ENCODE peak calls at places on chromosomes 6 and 20, in six cellular contexts. One of them, this sample, is unnamed.
A peak's percentile ranks its signal among the peaks of the same experiment; 100 is the strongest.

GRCh38 chr6:117840541-117840983 is 66.5 kb upstream of the SLC35F1 start:
- DNase-seq in HepG2: peak; percentile 68
- DNase-seq in fibroblast of lung: peak; percentile 74
- DNase-seq in GM23338: peak; percentile 84
- DNase-seq in PC-9: peak; percentile 1
- DNase-seq in HCT116: peak; percentile 68
- DNase-seq in this sample: peak; percentile 80

GRCh38 chr20:4973330-4974097 is 27.8 kb downstream of the SLC23A2 start:
- DNase-seq in HepG2: peak; percentile 99
- DNase-seq in fibroblast of lung: peak; percentile 86
- DNase-seq in GM23338: no peak
- DNase-seq in PC-9: no peak
- DNase-seq in HCT116: no peak
- DNase-seq in this sample: no peak

GRCh38 chr20:54668271-54669053 is 193.1 kb downstream of the DOK5 start:
- DNase-seq in HepG2: peak; percentile 41
- DNase-seq in fibroblast of lung: peak; percentile 1
- DNase-seq in GM23338: peak; percentile 69
- DNase-seq in PC-9: no peak
- DNase-seq in HCT116: no peak
- DNase-seq in this sample: peak; percentile 45

GRCh38 chr6:43679057-43679456 is 8.5 kb downstream of the MRPS18A start:
- DNase-seq in HepG2: no peak
- DNase-seq in fibroblast of lung: no peak
- DNase-seq in GM23338: no peak
- DNase-seq in PC-9: no peak
- DNase-seq in HCT116: no peak
- DNase-seq in this sample: no peak

GRCh38 chr6:85404497-85405174 is 45.2 kb upstream of the NT5E start:
- DNase-seq in HepG2: peak; percentile 82
- DNase-seq in fibroblast of lung: peak; percentile 96
- DNase-seq in GM23338: no peak
- DNase-seq in PC-9: peak; percentile 60
- DNase-seq in HCT116: peak; percentile 43
- DNase-seq in this sample: peak; percentile 94

GRCh38 chr6:157106487-157106886 is 216.8 kb downstream of the TMEM242 start:
- DNase-seq in HepG2: no peak
- DNase-seq in fibroblast of lung: peak; percentile 72
- DNase-seq in GM23338: no peak
- DNase-seq in PC-9: peak; percentile 11
- DNase-seq in HCT116: peak; percentile 29
- DNase-seq in this sample: no peak

GRCh38 chr20:9817654-9818053 is 21.2 kb downstream of the PAK5 start:
- DNase-seq in HepG2: no peak
- DNase-seq in fibroblast of lung: no peak
- DNase-seq in GM23338: no peak
- DNase-seq in PC-9: no peak
- DNase-seq in HCT116: no peak
- DNase-seq in this sample: no peak

GRCh38 chr6:129766959-129767728 is 57.2 kb upstream of the ARHGAP18 start:
- DNase-seq in HepG2: no peak
- DNase-seq in fibroblast of lung: peak; percentile 82
- DNase-seq in GM23338: peak; percentile 77
- DNase-seq in PC-9: peak; percentile 24
- DNase-seq in HCT116: no peak
- DNase-seq in this sample: peak; percentile 85

GRCh38 chr20:41004561-41005360 is 23.9 kb upstream of the TOP1 start:
- DNase-seq in HepG2: no peak
- DNase-seq in fibroblast of lung: peak; percentile 43
- DNase-seq in GM23338: no peak
- DNase-seq in PC-9: no peak
- DNase-seq in HCT116: no peak
- DNase-seq in this sample: peak; percentile 48

GRCh38 chr6:116938305-116938704 is 61.3 kb downstream of the RFX6 start:
- DNase-seq in HepG2: no peak
- DNase-seq in fibroblast of lung: no peak
- DNase-seq in GM23338: no peak
- DNase-seq in PC-9: no peak
- DNase-seq in HCT116: no peak
- DNase-seq in this sample: no peak

GRCh38 chr6:43219119-43219518 is 10.2 kb downstream of the DNPH1 start:
- DNase-seq in HepG2: no peak
- DNase-seq in fibroblast of lung: no peak
- DNase-seq in GM23338: no peak
- DNase-seq in PC-9: no peak
- DNase-seq in HCT116: no peak
- DNase-seq in this sample: no peak

GRCh38 chr6:93825950-93826349 is 406.6 kb upstream of the EPHA7 start:
- DNase-seq in HepG2: no peak
- DNase-seq in fibroblast of lung: no peak
- DNase-seq in GM23338: peak; percentile 49
- DNase-seq in PC-9: no peak
- DNase-seq in HCT116: no peak
- DNase-seq in this sample: no peak

GRCh38 chr20:10857362-10858070 is 183.7 kb upstream of the JAG1 start:
- DNase-seq in HepG2: peak; percentile 58
- DNase-seq in fibroblast of lung: peak; percentile 91
- DNase-seq in GM23338: no peak
- DNase-seq in PC-9: no peak
- DNase-seq in HCT116: no peak
- DNase-seq in this sample: no peak

GRCh38 chr6:141261016-141261671 is 871.6 kb upstream of the GJE1 start:
- DNase-seq in HepG2: no peak
- DNase-seq in fibroblast of lung: no peak
- DNase-seq in GM23338: no peak
- DNase-seq in PC-9: no peak
- DNase-seq in HCT116: no peak
- DNase-seq in this sample: no peak

GRCh38 chr6:168075787-168076202 is 3.2 kb downstream of the FRMD1 start:
- DNase-seq in HepG2: no peak
- DNase-seq in fibroblast of lung: no peak
- DNase-seq in GM23338: no peak
- DNase-seq in PC-9: no peak
- DNase-seq in HCT116: no peak
- DNase-seq in this sample: no peak

GRCh38 chr6:32954983-32955802 is 2.3 kb upstream of the HLA-DMA start:
- DNase-seq in HepG2: peak; percentile 39
- DNase-seq in fibroblast of lung: no peak
- DNase-seq in GM23338: peak; percentile 88
- DNase-seq in PC-9: no peak
- DNase-seq in HCT116: no peak
- DNase-seq in this sample: no peak

GRCh38 chr20:60055740-60056139 is 97.5 kb downstream of the CDH26 start:
- DNase-seq in HepG2: no peak
- DNase-seq in fibroblast of lung: no peak
- DNase-seq in GM23338: no peak
- DNase-seq in PC-9: no peak
- DNase-seq in HCT116: no peak
- DNase-seq in this sample: peak; percentile 48

GRCh38 chr20:35014537-35014936 is 58.9 kb downstream of the MYH7B start:
- DNase-seq in HepG2: no peak
- DNase-seq in fibroblast of lung: no peak
- DNase-seq in GM23338: no peak
- DNase-seq in PC-9: no peak
- DNase-seq in HCT116: no peak
- DNase-seq in this sample: no peak

GRCh38 chr6:24064106-24064505 is 61.9 kb upstream of the NRSN1 start:
- DNase-seq in HepG2: peak; percentile 62
- DNase-seq in fibroblast of lung: peak; percentile 10
- DNase-seq in GM23338: peak; percentile 57
- DNase-seq in PC-9: no peak
- DNase-seq in HCT116: peak; percentile 15
- DNase-seq in this sample: peak; percentile 70

GRCh38 chr6:4610256-4610655 is 165.9 kb upstream of the CDYL start:
- DNase-seq in HepG2: no peak
- DNase-seq in fibroblast of lung: peak; percentile 90
- DNase-seq in GM23338: no peak
- DNase-seq in PC-9: no peak
- DNase-seq in HCT116: no peak
- DNase-seq in this sample: no peak

GRCh38 chr20:52812231-52812847 is 159.8 kb upstream of the TSHZ2 start:
- DNase-seq in HepG2: no peak
- DNase-seq in fibroblast of lung: no peak
- DNase-seq in GM23338: peak; percentile 28
- DNase-seq in PC-9: no peak
- DNase-seq in HCT116: no peak
- DNase-seq in this sample: peak; percentile 18

GRCh38 chr20:40173877-40174276 is 515.2 kb downstream of the MAFB start:
- DNase-seq in HepG2: no peak
- DNase-seq in fibroblast of lung: no peak
- DNase-seq in GM23338: no peak
- DNase-seq in PC-9: no peak
- DNase-seq in HCT116: no peak
- DNase-seq in this sample: peak; percentile 46

GRCh38 chr6:91633374-91634184 is 1046.7 kb upstream of the MAP3K7 start:
- DNase-seq in HepG2: no peak
- DNase-seq in fibroblast of lung: no peak
- DNase-seq in GM23338: no peak
- DNase-seq in PC-9: no peak
- DNase-seq in HCT116: no peak
- DNase-seq in this sample: no peak

DNA sequence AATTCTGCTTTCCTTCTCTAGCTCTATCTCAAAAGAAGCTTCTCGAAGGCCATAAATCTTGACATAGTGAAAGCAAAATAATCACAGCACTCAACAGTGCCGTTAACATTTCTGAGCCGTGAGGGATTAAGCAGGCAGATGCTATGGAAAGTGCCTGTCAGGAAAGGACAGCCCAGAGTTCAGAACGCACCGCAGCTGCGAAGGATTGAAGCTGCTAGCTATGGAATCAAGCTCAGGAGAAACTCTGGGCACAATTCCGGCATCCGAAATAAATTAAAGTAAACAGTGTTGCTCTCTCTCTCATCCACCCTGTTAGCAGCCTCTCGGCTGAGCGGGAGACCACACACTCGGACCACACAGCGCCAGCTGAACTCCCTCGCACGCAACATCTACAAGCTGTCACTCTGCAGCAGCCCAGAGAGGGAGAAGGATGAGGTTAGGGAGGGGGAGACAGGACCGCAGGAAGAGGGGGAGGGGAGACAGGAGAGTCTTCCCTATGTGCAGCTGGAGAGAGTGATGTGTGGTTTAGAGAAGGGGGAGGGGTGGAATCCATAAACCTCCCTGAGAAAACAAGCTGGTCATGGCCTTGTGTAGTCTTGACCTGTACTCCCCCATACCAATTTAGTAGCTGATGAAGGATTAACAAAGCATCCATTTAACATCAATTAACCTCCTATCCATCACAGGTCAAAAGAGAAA is 9.0 kb downstream of the EXOC2 start:
- DNase-seq in HepG2: no peak
- DNase-seq in fibroblast of lung: peak; percentile 95
- DNase-seq in GM23338: peak; percentile 95
- DNase-seq in PC-9: no peak
- DNase-seq in HCT116: no peak
- DNase-seq in this sample: peak; percentile 64
- H3K27ac ChIP-seq in HepG2: no peak overlapping the region
- H3K27ac ChIP-seq in fibroblast of lung: peak overlapping the region; percentile 49
- H3K27ac ChIP-seq in GM23338: peak overlapping the region; percentile 96
- H3K27ac ChIP-seq in PC-9: no peak overlapping the region
- H3K27ac ChIP-seq in HCT116: no peak overlapping the region
- H3K27ac ChIP-seq in this sample: peak overlapping the region; percentile 52

GRCh38 chr6:13924146-13924948 is 405 bp upstream of the RNF182 start:
- DNase-seq in HepG2: no peak
- DNase-seq in fibroblast of lung: peak; percentile 62
- DNase-seq in GM23338: peak; percentile 81
- DNase-seq in PC-9: no peak
- DNase-seq in HCT116: no peak
- DNase-seq in this sample: peak; percentile 86
- TF ChIP-seq EZH2 in HepG2: peak; percentile 87
- TF ChIP-seq EZH2 in fibroblast of lung: no peak
- TF ChIP-seq EZH2 in GM23338: no peak
- TF ChIP-seq EZH2 in PC-9: no peak
- TF ChIP-seq EZH2 in HCT116: no peak
- TF ChIP-seq EZH2 in this sample: no peak

DNA sequence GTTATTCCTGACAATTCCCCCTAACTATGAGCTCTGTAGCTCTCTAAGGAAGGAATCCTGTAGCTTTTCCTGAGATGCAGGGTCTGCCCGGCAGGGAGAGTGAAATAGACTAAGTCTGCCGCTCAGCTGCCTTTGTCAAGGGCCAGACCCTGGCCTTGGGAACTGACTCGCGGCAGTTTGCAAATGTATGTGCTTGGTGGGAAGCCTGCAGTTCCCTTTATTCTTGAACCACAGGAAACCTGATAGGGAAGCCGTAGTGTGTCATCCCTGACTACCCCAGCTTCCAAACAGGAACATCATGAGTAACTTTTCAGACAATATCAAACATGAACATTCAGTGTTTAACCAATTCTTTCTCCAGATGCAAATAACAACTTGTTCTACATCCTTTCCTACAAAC is 78.7 kb upstream of the IFNGR1 start:
- DNase-seq in HepG2: no peak
- DNase-seq in fibroblast of lung: peak; percentile 11
- DNase-seq in GM23338: peak; percentile 93
- DNase-seq in PC-9: no peak
- DNase-seq in HCT116: no peak
- DNase-seq in this sample: no peak
- H3K27ac ChIP-seq in HepG2: no peak overlapping the region
- H3K27ac ChIP-seq in fibroblast of lung: no peak overlapping the region
- H3K27ac ChIP-seq in GM23338: peak overlapping the region; percentile 67
- H3K27ac ChIP-seq in PC-9: no peak overlapping the region
- H3K27ac ChIP-seq in HCT116: no peak overlapping the region
- H3K27ac ChIP-seq in this sample: no peak overlapping the region

GRCh38 chr6:106910999-106911949 is 63.3 kb downstream of the CD24 start:
- DNase-seq in HepG2: peak; percentile 89
- DNase-seq in fibroblast of lung: no peak
- DNase-seq in GM23338: no peak
- DNase-seq in PC-9: no peak
- DNase-seq in HCT116: no peak
- DNase-seq in this sample: no peak

GRCh38 chr6:106913676-106914280 is 60.8 kb downstream of the CD24 start:
- DNase-seq in HepG2: peak; percentile 64
- DNase-seq in fibroblast of lung: no peak
- DNase-seq in GM23338: no peak
- DNase-seq in PC-9: peak; percentile 43
- DNase-seq in HCT116: no peak
- DNase-seq in this sample: no peak

GRCh38 chr6:106908386-106908840 is 66.1 kb downstream of the CD24 start:
- DNase-seq in HepG2: no peak
- DNase-seq in fibroblast of lung: no peak
- DNase-seq in GM23338: no peak
- DNase-seq in PC-9: peak; percentile 20
- DNase-seq in HCT116: no peak
- DNase-seq in this sample: peak; percentile 45

GRCh38 chr6:106916891-106917290 is 57.6 kb downstream of the CD24 start:
- DNase-seq in HepG2: no peak
- DNase-seq in fibroblast of lung: no peak
- DNase-seq in GM23338: no peak
- DNase-seq in PC-9: no peak
- DNase-seq in HCT116: no peak
- DNase-seq in this sample: no peak

DNA sequence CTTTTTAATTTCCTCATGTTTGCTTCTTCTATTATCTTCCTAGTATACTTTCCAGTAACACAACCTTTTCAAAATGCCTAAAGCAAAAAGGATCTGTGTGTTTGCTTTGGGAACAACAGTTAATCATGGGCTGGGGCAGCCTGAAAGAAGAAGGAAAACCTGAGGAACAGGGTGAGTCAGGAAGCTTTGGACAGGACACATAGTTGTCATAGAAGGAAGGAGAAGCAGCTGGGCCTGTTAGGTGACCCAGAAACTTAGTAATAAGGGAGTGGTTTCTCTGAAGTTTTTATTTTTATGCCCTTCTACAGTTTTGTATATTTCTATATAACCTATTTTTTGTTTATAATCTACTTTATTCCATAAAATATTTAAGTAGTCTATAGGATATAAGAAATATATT is 61.4 kb downstream of the CD24 start:
- DNase-seq in HepG2: no peak
- DNase-seq in fibroblast of lung: no peak
- DNase-seq in GM23338: no peak
- DNase-seq in PC-9: peak; percentile 67
- DNase-seq in HCT116: no peak
- DNase-seq in this sample: no peak
- TF ChIP-seq EZH2 in HepG2: no peak
- TF ChIP-seq EZH2 in fibroblast of lung: no peak
- TF ChIP-seq EZH2 in GM23338: no peak
- TF ChIP-seq EZH2 in PC-9: no peak
- TF ChIP-seq EZH2 in HCT116: no peak
- TF ChIP-seq EZH2 in this sample: no peak